ENCODE peak calls at places on chromosomes 16 and 17, in nine cellular contexts. T, A, D, P, N, G, E, B and U are unnamed samples.
A peak's percentile ranks its signal among the peaks of the same experiment; 100 is the strongest.

GRCh38 chr16:68257906-68258800 is 6.2 kb upstream of the SLC7A6 start:
- DNase-seq in G (no peak), D (peak; percentile 86), E (no peak), A (peak; percentile 77), N (peak; percentile 88), B (peak; percentile 76), P (no peak), T (no peak), U (peak; percentile 86)

GRCh38 chr16:15434425-15435215 is at the start of gene BMERB1:
- DNase-seq in A (peak; percentile 83), B (peak; percentile 83), T (peak; percentile 71), G (peak; percentile 52), E (peak; percentile 91), N (peak; percentile 62), D (peak; percentile 72), P (peak; percentile 78), U (peak; percentile 77)

GRCh38 chr17:36978810-36979584 is 30.2 kb downstream of the AATF start:
- DNase-seq in N (no peak), B (no peak), D (no peak), T (no peak), P (no peak), A (peak; percentile 16), E (no peak), G (no peak), U (peak; percentile 33)

GRCh38 chr17:6868579-6868978 is 37.0 kb upstream of the TEKT1 start:
- DNase-seq in N (no peak), T (no peak), B (no peak), A (no peak), P (no peak), D (no peak), G (no peak), E (no peak), U (no peak)

GRCh38 chr17:661509-661908 is 53.1 kb downstream of the VPS53 start:
- DNase-seq in T (no peak), A (no peak), P (no peak), B (no peak), E (no peak), D (no peak), G (no peak), N (no peak), U (no peak)

GRCh38 chr17:39627717-39628516 is 1.2 kb downstream of the PPP1R1B start:
- DNase-seq in A (no peak), G (no peak), D (no peak), P (no peak), B (no peak), N (no peak), T (no peak), E (no peak), U (no peak)

GRCh38 chr17:44970136-44970737 is 2.1 kb upstream of the C1QL1 start:
- DNase-seq in B (peak; percentile 76), N (no peak), G (no peak), E (peak; percentile 81), A (peak; percentile 38), D (no peak), P (peak; percentile 60), T (no peak), U (peak; percentile 15)

GRCh38 chr17:66630828-66631472 is 204.0 kb upstream of the CACNG5 start:
- DNase-seq in B (no peak), G (no peak), N (no peak), A (no peak), T (no peak), P (no peak), E (no peak), D (no peak), U (no peak)

GRCh38 chr16:57012353-57012752 is 23.0 kb downstream of the NLRC5 start:
- DNase-seq in A (no peak), D (no peak), N (no peak), P (no peak), T (no peak), G (no peak), B (no peak), E (no peak), U (no peak)

GRCh38 chr17:14196337-14196997 is 40.2 kb downstream of the CDRT15 start:
- DNase-seq in D (no peak), B (no peak), G (no peak), A (no peak), P (no peak), N (no peak), E (no peak), T (no peak), U (no peak)

GRCh38 chr16:74767749-74768148 is 6.9 kb downstream of the FA2H start:
- DNase-seq in A (no peak), B (no peak), G (no peak), P (no peak), N (no peak), E (no peak), T (no peak), D (no peak), U (no peak)

GRCh38 chr17:75723201-75723930 is 2.1 kb downstream of the ITGB4 start:
- DNase-seq in P (no peak), N (no peak), G (no peak), E (no peak), D (no peak), A (no peak), T (no peak), B (no peak), U (no peak)

GRCh38 chr16:3961449-3961849 is 80.9 kb upstream of the CREBBP start:
- DNase-seq in P (no peak), G (no peak), N (no peak), A (peak; percentile 16), D (no peak), B (no peak), E (no peak), T (no peak), U (peak; percentile 58)

GRCh38 chr17:560379-560935 is 154.2 kb downstream of the VPS53 start:
- DNase-seq in B (no peak), T (no peak), P (no peak), E (no peak), D (peak; percentile 42), A (no peak), N (no peak), G (no peak), U (no peak)

GRCh38 chr16:24035127-24035842 is 199.5 kb downstream of the PRKCB start:
- DNase-seq in G (no peak), T (no peak), P (no peak), E (no peak), D (no peak), B (no peak), A (no peak), N (no peak), U (no peak)

GRCh38 chr16:4733747-4734062 is 366 bp downstream of the ANKS3 start:
- DNase-seq in G (no peak), A (no peak), P (no peak), E (no peak), D (no peak), B (no peak), N (no peak), T (no peak), U (no peak)

GRCh38 chr16:81647527-81647926 is 131.6 kb upstream of the PLCG2 start:
- DNase-seq in D (peak; percentile 67), P (no peak), N (no peak), G (no peak), E (no peak), T (no peak), B (no peak), A (peak; percentile 30), U (peak; percentile 47)

GRCh38 chr17:17467720-17468119 is 9.1 kb upstream of the MED9 start:
- DNase-seq in T (no peak), D (peak; percentile 36), G (no peak), N (no peak), A (peak; percentile 15), E (no peak), P (no peak), B (no peak), U (peak; percentile 11)
- TF ChIP-seq CTCF in T (no peak), D (no peak), G (no peak), N (no peak), A (no peak), E (no peak), P (no peak), B (no peak), U (no peak)

DNA sequence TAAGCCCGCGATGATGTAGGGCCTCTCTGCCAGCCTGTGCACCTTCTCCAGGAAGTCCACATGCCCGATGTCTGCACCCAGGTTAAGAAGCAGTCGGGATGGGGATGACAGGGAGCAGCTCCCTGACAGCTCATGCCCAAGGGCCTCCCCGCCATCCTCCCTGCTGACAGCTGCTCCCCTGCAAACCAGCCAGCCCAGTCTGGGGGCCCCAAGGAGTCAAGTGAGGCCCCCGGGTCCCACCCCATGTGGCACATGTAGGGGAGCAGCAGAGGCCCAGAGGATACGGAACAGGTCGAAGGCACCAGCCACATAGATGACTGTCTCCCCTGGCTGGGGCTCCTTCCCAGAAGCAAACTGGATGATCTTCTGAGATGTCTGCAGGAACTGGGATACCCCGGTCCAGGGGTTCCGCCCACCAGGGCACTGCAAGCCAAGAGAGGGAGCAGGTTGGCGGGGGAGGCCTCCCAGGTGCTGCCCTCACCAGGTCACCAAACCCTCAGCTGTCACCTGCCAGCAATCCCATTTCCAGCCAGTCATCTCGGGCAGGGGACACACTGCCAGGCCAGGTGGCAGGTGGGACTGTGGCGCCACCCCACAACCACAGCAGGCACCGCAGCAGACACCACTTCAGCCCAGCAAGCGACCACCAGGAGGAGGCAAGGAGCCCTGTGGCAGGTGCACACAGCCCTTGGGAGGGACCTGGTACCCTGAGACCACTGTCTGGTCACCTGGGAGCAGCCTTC is 4.6 kb downstream of the PCYT2 start:
- DNase-seq in D (no peak), G (no peak), N (no peak), B (no peak), A (no peak), P (no peak), E (no peak), T (no peak), U (no peak)
- TF ChIP-seq CTCF in D (no peak), G (no peak), N (no peak), B (no peak), A (peak; percentile 22), P (no peak), E (peak; percentile 74), T (no peak), U (no peak)

DNA sequence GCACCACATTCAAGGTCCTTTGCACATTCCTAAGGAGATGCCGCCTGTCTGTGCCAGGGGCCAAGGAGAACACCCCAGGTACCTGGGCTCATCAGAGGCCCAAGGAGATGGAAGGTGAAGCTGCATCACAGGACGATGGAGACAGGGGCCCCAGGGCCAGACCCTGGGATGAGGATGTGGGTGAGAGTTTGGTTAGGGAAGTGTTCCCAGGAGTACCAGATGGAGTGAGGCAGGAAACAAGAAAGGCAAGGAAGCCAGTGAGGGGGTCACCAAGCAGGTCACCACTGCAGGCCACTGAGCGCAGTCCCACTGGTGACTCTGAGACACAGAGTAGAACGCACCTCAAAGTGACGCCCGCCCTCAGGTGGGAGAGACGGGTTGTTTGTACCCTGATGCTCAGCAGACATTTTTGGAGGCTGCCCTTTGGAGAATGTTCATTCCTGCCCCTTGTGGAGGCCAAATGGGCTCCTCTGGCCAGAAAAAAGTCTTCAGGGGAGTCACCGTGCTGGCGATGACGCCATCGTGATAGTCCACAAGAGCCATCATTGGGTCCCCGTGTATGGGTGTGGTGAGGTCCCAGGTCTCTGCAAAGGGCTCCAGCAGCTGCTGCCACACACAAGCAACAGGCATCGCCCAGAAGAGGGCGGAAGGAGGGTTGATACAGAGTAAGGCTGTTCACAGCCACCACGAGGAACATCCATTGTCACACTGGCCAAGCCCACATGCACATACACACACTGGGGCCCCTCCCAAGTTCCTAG is 57.5 kb downstream of the BEAN1 start:
- DNase-seq in P (no peak), G (no peak), B (no peak), N (no peak), E (no peak), T (no peak), A (no peak), D (no peak), U (no peak)
- TF ChIP-seq CTCF in P (no peak), G (no peak), B (no peak), N (no peak), E (no peak), T (no peak), A (no peak), D (no peak), U (peak; percentile 3)

GRCh38 chr17:58052951-58053715 is 30.1 kb upstream of the DYNLL2 start:
- DNase-seq in G (no peak), E (no peak), A (no peak), P (no peak), N (no peak), B (no peak), D (no peak), T (no peak), U (peak; percentile 3)
- TF ChIP-seq CTCF in G (no peak), E (no peak), A (no peak), P (no peak), N (no peak), B (no peak), D (no peak), T (no peak), U (no peak)